ENCODE peak calls at places on chromosomes 1 and 21, in nine cellular contexts. A, O, B, P, V, W, Z, M and G are unnamed samples.

GRCh38 chr1:151988405-151988851 is 5.2 kb downstream of the S100A10 start:
- DNase-seq in A (no peak), O (peak), B (peak), P (peak), V (no peak), W (peak), Z (no peak), M (peak), G (no peak)

GRCh38 chr1:29962831-29963247 is 726.5 kb downstream of the PTPRU start:
- DNase-seq in A (no peak), O (no peak), B (peak), P (no peak), V (no peak), W (no peak), Z (no peak), M (no peak), G (no peak)

GRCh38 chr1:12272770-12273169 is 42.9 kb downstream of the VPS13D start:
- DNase-seq in A (no peak), O (no peak), B (no peak), P (no peak), V (no peak), W (no peak), Z (no peak), M (no peak), G (no peak)

GRCh38 chr1:209797978-209798639 is 7.8 kb downstream of the IRF6 start:
- DNase-seq in A (no peak), O (no peak), B (peak), P (no peak), V (no peak), W (no peak), Z (no peak), M (no peak), G (no peak)

GRCh38 chr1:2132222-2133038 is 62.1 kb downstream of the FAAP20 start:
- DNase-seq in A (peak), O (no peak), B (peak), P (peak), V (peak), W (peak), Z (peak), M (peak), G (no peak)

GRCh38 chr1:38549191-38549590 is 310.4 kb downstream of the RRAGC start:
- DNase-seq in A (no peak), O (no peak), B (no peak), P (no peak), V (no peak), W (no peak), Z (no peak), M (no peak), G (no peak)

GRCh38 chr1:119676571-119677206 is 28.6 kb upstream of the ZNF697 start:
- DNase-seq in A (peak), O (no peak), B (peak), P (peak), V (no peak), W (no peak), Z (no peak), M (no peak), G (no peak)

GRCh38 chr1:170290971-170291370 is 145.2 kb downstream of the NTMT2 start:
- DNase-seq in A (no peak), O (no peak), B (no peak), P (no peak), V (no peak), W (peak), Z (no peak), M (no peak), G (no peak)

GRCh38 chr1:51189421-51190073 is 46.5 kb upstream of the RNF11 start:
- DNase-seq in A (no peak), O (peak), B (peak), P (peak), V (no peak), W (peak), Z (peak), M (peak), G (peak)

GRCh38 chr21:34921151-34921550 is 128.0 kb downstream of the RUNX1 start:
- DNase-seq in A (no peak), O (no peak), B (no peak), P (no peak), V (no peak), W (no peak), Z (no peak), M (no peak), G (no peak)

GRCh38 chr1:164651378-164651951 is 92.5 kb downstream of the PBX1 start:
- DNase-seq in A (no peak), O (peak), B (no peak), P (peak), V (no peak), W (peak), Z (no peak), M (peak), G (no peak)

GRCh38 chr1:5865056-5865455 is 127.2 kb downstream of the NPHP4 start:
- DNase-seq in A (no peak), O (no peak), B (no peak), P (no peak), V (no peak), W (no peak), Z (no peak), M (no peak), G (no peak)

GRCh38 chr1:198776602-198777029 is 137.8 kb downstream of the PTPRC start:
- DNase-seq in A (peak), O (no peak), B (peak), P (peak), V (peak), W (peak), Z (no peak), M (peak), G (peak)

GRCh38 chr1:55724551-55725325 is 509.6 kb upstream of the USP24 start:
- DNase-seq in A (no peak), O (no peak), B (no peak), P (peak), V (no peak), W (peak), Z (no peak), M (peak), G (peak)

GRCh38 chr1:26190373-26190987 is at the start of gene CATSPER4:
- DNase-seq in A (no peak), O (no peak), B (peak), P (no peak), V (no peak), W (no peak), Z (peak), M (peak), G (no peak)

GRCh38 chr1:227948493-227949260 is 945 bp upstream of the WNT9A start:
- DNase-seq in A (peak), O (peak), B (no peak), P (no peak), V (peak), W (no peak), Z (no peak), M (no peak), G (no peak)

GRCh38 chr1:85572574-85572973 is 8.0 kb upstream of the CCN1 start:
- DNase-seq in A (no peak), O (no peak), B (no peak), P (no peak), V (no peak), W (no peak), Z (no peak), M (no peak), G (no peak)

GRCh38 chr1:174931214-174931613 is 68.5 kb upstream of the CACYBP start:
- DNase-seq in A (no peak), O (no peak), B (no peak), P (no peak), V (no peak), W (no peak), Z (peak), M (no peak), G (no peak)

GRCh38 chr1:32044246-32044645 is 28.5 kb upstream of the TMEM39B start:
- DNase-seq in A (no peak), O (no peak), B (no peak), P (no peak), V (no peak), W (no peak), Z (no peak), M (no peak), G (no peak)

GRCh38 chr1:27119270-27119618 is 35.7 kb downstream of the SLC9A1 start:
- DNase-seq in A (peak), O (no peak), B (no peak), P (peak), V (no peak), W (no peak), Z (no peak), M (peak), G (no peak)

GRCh38 chr1:111290640-111291039 is at the start of gene CHIA:
- DNase-seq in A (no peak), O (no peak), B (no peak), P (no peak), V (peak), W (no peak), Z (no peak), M (peak), G (no peak)

GRCh38 chr1:172208635-172209034 is 211.8 kb upstream of the C1orf105 start:
- DNase-seq in A (no peak), O (no peak), B (no peak), P (no peak), V (no peak), W (no peak), Z (no peak), M (no peak), G (no peak)

GRCh38 chr21:31873696-31874599 is 1.1 kb downstream of the HUNK start:
- DNase-seq in A (no peak), O (peak), B (peak), P (no peak), V (peak), W (no peak), Z (peak), M (no peak), G (no peak)

GRCh38 chr1:9687120-9687875 is 35.8 kb downstream of the PIK3CD start:
- DNase-seq in A (peak), O (peak), B (peak), P (peak), V (peak), W (peak), Z (peak), M (peak), G (peak)

GRCh38 chr1:147073062-147073432 is 99.2 kb downstream of the PRKAB2 start:
- DNase-seq in A (no peak), O (no peak), B (peak), P (no peak), V (no peak), W (no peak), Z (no peak), M (no peak), G (no peak)

GRCh38 chr1:88371396-88371795 is 312.7 kb upstream of the PKN2 start:
- DNase-seq in A (no peak), O (no peak), B (no peak), P (no peak), V (no peak), W (no peak), Z (no peak), M (no peak), G (no peak)

GRCh38 chr1:226708967-226709396 is 30.1 kb downstream of the ITPKB start:
- DNase-seq in A (no peak), O (no peak), B (no peak), P (peak), V (no peak), W (no peak), Z (no peak), M (no peak), G (no peak)

GRCh38 chr21:44043613-44044012 is 31.5 kb downstream of the TRAPPC10 start:
- DNase-seq in A (no peak), O (no peak), B (peak), P (no peak), V (no peak), W (no peak), Z (no peak), M (no peak), G (no peak)

GRCh38 chr1:165152727-165153126 is 203.8 kb downstream of the LMX1A start:
- DNase-seq in A (no peak), O (no peak), B (peak), P (no peak), V (no peak), W (no peak), Z (no peak), M (no peak), G (no peak)

GRCh38 chr1:150876111-150876434 is 326 bp downstream of the ARNT start:
- DNase-seq in A (peak), O (no peak), B (peak), P (no peak), V (no peak), W (peak), Z (no peak), M (peak), G (peak)

GRCh38 chr1:35637401-35637809 is 3.9 kb downstream of the PSMB2 start:
- DNase-seq in A (no peak), O (no peak), B (peak), P (peak), V (no peak), W (no peak), Z (no peak), M (peak), G (no peak)

GRCh38 chr21:46226920-46227599 is 1.5 kb downstream of the LSS start:
- DNase-seq in A (no peak), O (no peak), B (peak), P (peak), V (no peak), W (peak), Z (no peak), M (peak), G (no peak)

GRCh38 chr1:184792450-184792969 is 37.9 kb upstream of the EDEM3 start:
- DNase-seq in A (peak), O (peak), B (no peak), P (peak), V (peak), W (peak), Z (no peak), M (peak), G (peak)

GRCh38 chr1:114719424-114719787 is 2.8 kb upstream of the NRAS start:
- DNase-seq in A (no peak), O (no peak), B (no peak), P (no peak), V (no peak), W (peak), Z (no peak), M (no peak), G (no peak)
- H3K4me3 ChIP-seq in A (no peak), O (no peak), B (no peak), P (no peak), V (no peak), W (no peak), Z (no peak), M (no peak), G (no peak)

DNA sequence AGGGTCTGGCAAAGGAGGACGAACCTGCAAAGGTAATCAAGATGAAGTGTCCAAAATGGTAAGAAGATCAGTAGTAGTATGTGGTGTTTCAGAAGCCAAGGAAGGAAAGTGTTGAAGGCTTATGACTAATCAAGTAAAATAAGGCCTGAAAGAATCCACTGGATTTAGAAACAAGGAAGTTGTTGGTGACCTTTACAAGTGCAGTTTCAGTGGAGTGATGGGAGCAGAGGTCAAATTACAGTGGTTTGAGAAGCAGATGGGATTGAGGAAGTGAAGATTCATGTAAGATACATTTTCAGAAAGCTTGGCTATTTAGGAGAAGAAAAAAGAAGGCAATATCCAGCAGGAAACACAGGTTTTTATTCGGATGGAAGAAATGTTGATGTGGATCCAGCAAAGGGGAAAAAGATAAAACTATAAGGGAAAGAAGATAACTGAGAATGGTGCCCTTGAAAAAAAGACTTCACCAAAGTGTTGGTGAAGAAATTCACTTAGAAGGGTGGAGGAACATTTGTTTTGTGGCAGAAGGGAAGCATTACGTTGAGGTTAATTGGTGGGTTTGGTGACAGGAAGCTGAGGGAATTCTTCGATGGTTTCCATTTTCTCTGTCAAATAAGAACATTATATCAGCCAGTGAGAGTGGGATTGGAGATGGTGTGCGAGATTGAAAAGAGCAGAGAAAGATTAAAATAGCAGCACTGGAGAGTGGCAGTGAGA is 2.1 kb downstream of the ARMH1 start:
- DNase-seq in A (no peak), O (peak), B (no peak), P (peak), V (no peak), W (peak), Z (no peak), M (peak), G (peak)
- H3K4me3 ChIP-seq in A (no peak), O (no peak), B (no peak), P (no peak), V (no peak), W (no peak), Z (no peak), M (no peak), G (no peak)

DNA sequence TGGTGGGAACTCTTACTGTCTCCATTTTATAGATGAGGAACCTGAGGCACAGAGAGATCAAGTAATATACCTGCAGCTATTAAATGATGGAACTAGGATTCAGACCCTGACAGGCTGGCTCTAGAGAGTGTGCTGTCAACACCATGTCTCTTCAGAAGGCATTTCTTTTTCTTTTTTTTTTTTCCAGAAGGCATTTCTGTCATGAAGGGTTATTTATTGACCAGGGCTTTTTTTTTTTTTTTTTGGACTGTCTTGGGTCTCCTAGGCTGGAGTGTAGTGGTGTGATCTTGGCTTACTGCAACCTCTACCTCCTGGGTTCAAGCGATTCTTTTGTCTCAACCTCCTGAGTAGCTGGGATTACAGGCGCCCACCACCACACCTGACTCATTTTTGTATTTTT is 22.6 kb downstream of the HIPK1 start:
- DNase-seq in A (no peak), O (no peak), B (no peak), P (no peak), V (no peak), W (no peak), Z (no peak), M (no peak), G (no peak)
- H3K4me3 ChIP-seq in A (no peak), O (no peak), B (no peak), P (no peak), V (no peak), W (no peak), Z (no peak), M (no peak), G (no peak)

DNA sequence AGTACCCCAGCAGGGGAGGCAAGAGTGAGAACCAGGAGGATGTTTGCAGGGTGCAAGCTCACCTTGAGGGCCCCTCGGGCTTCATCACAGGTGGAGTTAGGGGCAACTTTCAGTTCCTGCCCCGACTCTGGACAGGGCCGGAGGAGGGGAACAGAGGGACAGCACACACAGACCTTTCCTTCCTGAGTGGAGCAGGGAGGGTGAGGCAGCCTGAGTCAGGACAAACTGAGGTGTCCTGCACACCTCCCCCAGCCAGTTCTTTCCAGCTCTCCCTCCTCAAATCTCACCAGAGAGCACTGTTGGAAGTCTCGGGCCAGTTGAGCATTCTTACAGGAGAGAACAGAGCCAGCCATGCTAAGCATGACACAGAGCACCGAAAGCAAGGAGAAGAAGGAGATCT is 1.5 kb downstream of the ENTREP3 start:
- DNase-seq in A (no peak), O (no peak), B (no peak), P (no peak), V (no peak), W (no peak), Z (no peak), M (no peak), G (no peak)
- H3K4me3 ChIP-seq in A (peak), O (peak), B (no peak), P (peak), V (peak), W (peak), Z (no peak), M (peak), G (peak)

DNA sequence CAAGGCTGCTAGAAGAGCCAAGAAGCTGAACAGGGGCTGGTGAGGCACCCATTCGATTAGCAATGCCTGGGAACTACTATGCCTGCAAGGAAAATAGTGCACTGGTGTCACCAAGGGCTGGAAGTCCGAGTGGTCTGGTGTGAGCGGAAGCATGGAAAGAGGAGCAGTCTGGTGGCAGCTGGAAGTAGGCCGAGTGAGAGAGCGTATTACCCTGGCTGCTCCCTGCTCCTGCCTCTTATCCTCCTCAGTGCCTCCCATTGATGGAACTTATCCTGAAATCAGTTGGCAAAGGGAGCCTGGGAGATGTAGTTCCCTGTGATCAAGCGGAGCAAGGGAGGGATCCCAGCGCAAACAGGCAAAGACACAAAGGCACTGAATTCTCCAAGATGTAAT is 9.6 kb downstream of the SMAP2 start:
- DNase-seq in A (no peak), O (no peak), B (peak), P (no peak), V (no peak), W (no peak), Z (no peak), M (no peak), G (no peak)
- H3K4me3 ChIP-seq in A (no peak), O (no peak), B (no peak), P (no peak), V (no peak), W (no peak), Z (no peak), M (no peak), G (no peak)

GRCh38 chr1:22531251-22531650 is 32.0 kb upstream of the EPHA8 start:
- DNase-seq in A (no peak), O (no peak), B (no peak), P (no peak), V (no peak), W (no peak), Z (no peak), M (no peak), G (no peak)

GRCh38 chr1:22533244-22533643 is 30.0 kb upstream of the EPHA8 start:
- DNase-seq in A (no peak), O (no peak), B (no peak), P (no peak), V (no peak), W (no peak), Z (no peak), M (no peak), G (no peak)

GRCh38 chr1:22528451-22528850 is 34.8 kb upstream of the EPHA8 start:
- DNase-seq in A (no peak), O (no peak), B (no peak), P (no peak), V (no peak), W (no peak), Z (no peak), M (no peak), G (no peak)

GRCh38 chr1:22529901-22530621 is 33.2 kb upstream of the EPHA8 start:
- DNase-seq in A (peak), O (no peak), B (peak), P (peak), V (no peak), W (no peak), Z (no peak), M (peak), G (no peak)

DNA sequence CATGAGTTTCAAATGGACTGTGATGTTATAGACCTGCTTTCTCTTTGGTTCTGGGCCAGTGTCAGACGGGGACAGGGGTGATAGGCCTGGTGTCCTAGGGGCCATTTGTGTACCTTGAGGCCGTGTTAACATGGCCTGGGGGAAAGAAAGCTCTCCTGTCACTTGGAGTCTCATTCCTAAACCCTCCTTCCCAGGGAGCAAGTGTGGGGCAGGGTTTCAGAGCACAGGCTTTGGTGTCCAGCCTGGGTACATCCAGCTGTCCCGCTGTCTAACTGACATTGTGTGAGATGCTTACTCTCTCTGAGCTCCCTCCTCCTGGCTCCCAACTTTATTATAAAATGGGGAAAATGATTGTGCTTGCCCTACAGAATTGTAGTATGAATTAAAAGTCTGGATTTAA is 32.6 kb upstream of the EPHA8 start:
- DNase-seq in A (no peak), O (no peak), B (no peak), P (no peak), V (no peak), W (no peak), Z (no peak), M (no peak), G (no peak)
- H3K4me3 ChIP-seq in A (no peak), O (no peak), B (no peak), P (no peak), V (no peak), W (no peak), Z (no peak), M (no peak), G (no peak)